ENCODE peak calls at places on chromosome 22, in seven cellular contexts. Q is activated CD4-positive, alpha-beta T cell treated with anti-CD3 and anti-CD28 coated beads, Interleukin-2, amount 50 U/mL, for 48 hours; L is NCI-H146; K is GM19239; A is activated naive CD8-positive, alpha-beta T cell treated with anti-CD3 and anti-CD28 coated beads, Interleukin-2, amount 50 U/mL, for 24 hours; X is stimulated activated CD4-positive, alpha-beta T cell treated with anti-CD3 and anti-CD28 coated beads, Interleukin-2, amount 100 ng/mL, for 48 hours; E is lower lobe of right lung. Z is an unnamed sample.

GRCh38 chr22:26949193-26949592 is 291.8 kb downstream of the MIAT start:
- DNase-seq in L (no peak), X (no peak), Q (no peak), E (no peak), A (no peak), K (no peak), Z (no peak)

GRCh38 chr22:48744283-48744641 is 1083.4 kb downstream of the BRD1 start:
- DNase-seq in X (no peak), L (no peak), K (no peak), A (no peak), Q (no peak), E (no peak), Z (no peak)

GRCh38 chr22:45892681-45893461 is 84.1 kb downstream of the WNT7B start:
- DNase-seq in L (no peak), Q (no peak), K (no peak), A (no peak), E (peak), X (no peak), Z (no peak)

GRCh38 chr22:39502109-39502788 is at the start of gene MIEF1:
- DNase-seq in Q (peak), X (peak), E (peak), L (peak), K (peak), A (peak), Z (peak)

GRCh38 chr22:42368379-42369249 is 63.6 kb downstream of the NFAM1 start:
- DNase-seq in K (no peak), X (no peak), A (peak), L (peak), Q (no peak), E (peak), Z (no peak)

GRCh38 chr22:48602805-48603518 is 1224.7 kb downstream of the BRD1 start:
- DNase-seq in K (no peak), A (no peak), E (no peak), X (no peak), L (no peak), Q (no peak), Z (no peak)

GRCh38 chr22:31229402-31230140 is 17.5 kb downstream of the LIMK2 start:
- DNase-seq in K (no peak), X (no peak), L (no peak), Q (no peak), E (no peak), A (no peak), Z (no peak)

GRCh38 chr22:43990044-43990443 is 34.1 kb upstream of the PARVB start:
- DNase-seq in K (no peak), E (peak), L (no peak), X (no peak), A (no peak), Q (no peak), Z (no peak)

GRCh38 chr22:35350539-35351503 is 30.1 kb upstream of the HMOX1 start:
- DNase-seq in L (peak), K (peak), E (peak), X (peak), A (peak), Q (peak), Z (peak)

GRCh38 chr22:42217019-42217751 is 53.3 kb downstream of the TCF20 start:
- DNase-seq in A (no peak), K (peak), Q (no peak), X (no peak), E (no peak), L (no peak), Z (no peak)

GRCh38 chr22:29917052-29917902 is 34.3 kb downstream of the MTMR3 start:
- DNase-seq in L (no peak), E (no peak), X (no peak), A (no peak), K (no peak), Q (no peak), Z (no peak)

GRCh38 chr22:42313804-42314581 is 43.5 kb upstream of the TCF20 start:
- DNase-seq in L (peak), X (no peak), K (no peak), Q (no peak), A (peak), E (no peak), Z (no peak)

GRCh38 chr22:23213581-23214341 is 33.5 kb downstream of the BCR start:
- DNase-seq in L (no peak), X (no peak), E (peak), K (no peak), A (no peak), Q (no peak), Z (no peak)